ENCODE peak calls at places on chromosomes 1 and 21, in six cellular contexts. P, U, E, H, V and F are unnamed samples.

GRCh38 chr1:170590921-170591705 is 59.1 kb downstream of the GORAB start:
- DNase-seq in U (no peak), P (no peak), E (no peak), V (no peak), H (no peak), F (no peak)

GRCh38 chr1:115445090-115445489 is 107.0 kb upstream of the NGF start:
- DNase-seq in E (no peak), P (no peak), V (no peak), U (no peak), H (no peak), F (no peak)

GRCh38 chr1:27233677-27234053 is 767 bp upstream of the WDTC1 start:
- DNase-seq in P (no peak), V (no peak), H (no peak), U (no peak), E (no peak), F (no peak)

GRCh38 chr1:116508090-116508983 is 62.5 kb downstream of the CD58 start:
- DNase-seq in E (no peak), V (no peak), H (no peak), P (no peak), U (no peak), F (no peak)

GRCh38 chr1:172948457-172948856 is 102.3 kb downstream of the TNFSF18 start:
- DNase-seq in E (peak), U (no peak), P (no peak), V (no peak), H (no peak), F (no peak)

GRCh38 chr1:234561322-234561721 is 48.7 kb downstream of the IRF2BP2 start:
- DNase-seq in V (no peak), P (no peak), H (no peak), E (no peak), U (no peak), F (no peak)

GRCh38 chr1:36609241-36610027 is 126.7 kb upstream of the CSF3R start:
- DNase-seq in V (no peak), P (no peak), H (no peak), U (no peak), E (peak), F (peak)

GRCh38 chr1:152448095-152448494 is 34.0 kb upstream of the CRNN start:
- DNase-seq in P (no peak), H (no peak), U (no peak), V (no peak), E (no peak), F (peak)

GRCh38 chr1:201076036-201076435 is 36.2 kb downstream of the CACNA1S start:
- DNase-seq in E (no peak), U (no peak), V (no peak), H (no peak), P (no peak), F (no peak)

GRCh38 chr1:33036051-33036525 is 595 bp downstream of the AK2 start:
- DNase-seq in E (peak), U (no peak), H (no peak), P (no peak), V (no peak), F (no peak)

GRCh38 chr1:175840787-175841186 is 97.4 kb upstream of the TNR start:
- DNase-seq in P (no peak), V (no peak), U (no peak), E (no peak), H (no peak), F (no peak)

GRCh38 chr21:41779659-41780058 is 12.8 kb upstream of the RIPK4 start:
- DNase-seq in E (no peak), P (no peak), V (no peak), H (no peak), U (no peak), F (no peak)

GRCh38 chr1:74964508-74964907 is 169.7 kb upstream of the LHX8 start:
- DNase-seq in H (no peak), E (no peak), P (no peak), V (no peak), U (no peak), F (peak)

GRCh38 chr21:31425158-31425557 is 81.1 kb upstream of the TIAM1 start:
- DNase-seq in H (no peak), V (no peak), E (no peak), P (no peak), U (no peak), F (no peak)

GRCh38 chr1:40769815-40770214 is 13.8 kb upstream of the KCNQ4 start:
- DNase-seq in V (no peak), H (no peak), E (no peak), P (no peak), U (no peak), F (peak)

GRCh38 chr1:184242507-184242943 is 144.3 kb upstream of the C1orf21 start:
- DNase-seq in V (no peak), U (no peak), P (no peak), E (peak), H (no peak), F (no peak)

GRCh38 chr1:196594700-196595099 is 13.5 kb downstream of the KCNT2 start:
- DNase-seq in U (no peak), V (no peak), P (no peak), H (no peak), E (no peak), F (no peak)

GRCh38 chr1:221740941-221741363 is 937 bp downstream of the DUSP10 start:
- DNase-seq in E (peak), U (no peak), P (no peak), V (no peak), H (no peak), F (no peak)

GRCh38 chr1:94670273-94670672 is 128.7 kb upstream of the F3 start:
- DNase-seq in P (no peak), U (no peak), H (no peak), E (no peak), V (no peak), F (peak)

GRCh38 chr1:113768916-113769598 is 9.8 kb upstream of the PHTF1 start:
- DNase-seq in H (no peak), U (no peak), E (no peak), V (no peak), P (no peak), F (no peak)

GRCh38 chr1:44655609-44656008 is 18.7 kb downstream of the TMEM53 start:
- DNase-seq in H (no peak), P (no peak), E (no peak), U (peak), V (no peak), F (no peak)

GRCh38 chr1:56758135-56758534 is 61.1 kb downstream of the FYB2 start:
- DNase-seq in H (no peak), V (no peak), E (no peak), P (no peak), U (peak), F (no peak)

GRCh38 chr1:11355594-11356467 is 82.8 kb downstream of the UBIAD1 start:
- DNase-seq in E (no peak), V (no peak), H (no peak), U (no peak), P (no peak), F (peak)

GRCh38 chr1:215557504-215557903 is 9.6 kb upstream of the KCTD3 start:
- DNase-seq in P (no peak), U (no peak), H (no peak), E (no peak), V (no peak), F (no peak)

GRCh38 chr1:151611288-151611790 is 511 bp upstream of the SNX27 start:
- DNase-seq in H (no peak), U (peak), P (no peak), V (peak), E (peak), F (no peak)

GRCh38 chr1:209402697-209403096 is 180.8 kb upstream of the CAMK1G start:
- DNase-seq in V (no peak), E (no peak), H (no peak), U (no peak), P (no peak), F (no peak)

GRCh38 chr1:43530483-43531452 is at the start of gene PTPRF:
- DNase-seq in V (peak), U (no peak), E (peak), P (no peak), H (no peak), F (no peak)

GRCh38 chr1:167611983-167612382 is 18.0 kb upstream of the RCSD1 start:
- DNase-seq in V (no peak), U (no peak), E (no peak), P (no peak), H (no peak), F (no peak)

GRCh38 chr1:76959581-76959980 is 92.3 kb downstream of the ST6GALNAC5 start:
- DNase-seq in U (no peak), H (no peak), V (no peak), P (no peak), E (peak), F (no peak)

GRCh38 chr1:236808005-236808404 is 12.9 kb downstream of the MTR start:
- DNase-seq in E (no peak), U (no peak), V (no peak), H (no peak), P (no peak), F (no peak)

GRCh38 chr1:93995837-93996526 is 86.8 kb upstream of the GCLM start:
- DNase-seq in H (no peak), P (no peak), V (no peak), E (no peak), U (no peak), F (peak)

GRCh38 chr1:214546076-214546475 is 5.3 kb downstream of the PTPN14 start:
- DNase-seq in V (no peak), H (no peak), U (no peak), E (no peak), P (no peak), F (no peak)

GRCh38 chr1:156383023-156383422 is 14.0 kb downstream of the RHBG start:
- DNase-seq in E (peak), H (peak), P (peak), V (peak), U (peak), F (peak)

GRCh38 chr1:3501856-3502665 is 47.6 kb downstream of the ARHGEF16 start:
- DNase-seq in E (peak), U (peak), V (peak), H (no peak), P (peak), F (no peak)

GRCh38 chr1:202834771-202835547 is 24.2 kb downstream of the PCAT6 start:
- DNase-seq in E (no peak), V (no peak), P (no peak), H (no peak), U (no peak), F (peak)

GRCh38 chr1:8095584-8095983 is 69.5 kb upstream of the ERRFI1 start:
- DNase-seq in V (no peak), U (no peak), P (no peak), H (no peak), E (no peak), F (no peak)

GRCh38 chr1:231338270-231339128 is at the start of gene SPRTN:
- DNase-seq in P (no peak), V (no peak), E (peak), H (no peak), U (no peak), F (no peak)

GRCh38 chr1:154955039-154955717 is 721 bp downstream of the PBXIP1 start:
- DNase-seq in H (peak), E (peak), V (no peak), P (peak), U (peak), F (peak)

GRCh38 chr1:154954541-154954940 is 1.4 kb downstream of the PBXIP1 start:
- DNase-seq in P (no peak), V (no peak), U (no peak), E (no peak), H (no peak), F (no peak)

GRCh38 chr1:154951901-154952657 is 3.8 kb downstream of the PBXIP1 start:
- DNase-seq in E (no peak), U (peak), V (no peak), H (peak), P (peak), F (no peak)

GRCh38 chr1:154952664-154953063 is 3.2 kb downstream of the PBXIP1 start:
- DNase-seq in P (peak), V (no peak), H (no peak), E (no peak), U (no peak), F (no peak)

GRCh38 chr1:154953611-154954038 is 2.3 kb downstream of the PBXIP1 start:
- DNase-seq in V (no peak), E (no peak), U (no peak), P (peak), H (no peak), F (no peak)
- H3K4me3 ChIP-seq in V (no peak), E (no peak), U (peak), P (no peak), H (peak), F (no peak)

GRCh38 chr1:87684194-87684593 is 355.5 kb downstream of the LMO4 start:
- DNase-seq in P (no peak), E (peak), V (no peak), H (no peak), U (no peak), F (no peak)
- H3K4me3 ChIP-seq in P (peak), E (peak), V (peak), H (no peak), U (peak), F (no peak)

DNA sequence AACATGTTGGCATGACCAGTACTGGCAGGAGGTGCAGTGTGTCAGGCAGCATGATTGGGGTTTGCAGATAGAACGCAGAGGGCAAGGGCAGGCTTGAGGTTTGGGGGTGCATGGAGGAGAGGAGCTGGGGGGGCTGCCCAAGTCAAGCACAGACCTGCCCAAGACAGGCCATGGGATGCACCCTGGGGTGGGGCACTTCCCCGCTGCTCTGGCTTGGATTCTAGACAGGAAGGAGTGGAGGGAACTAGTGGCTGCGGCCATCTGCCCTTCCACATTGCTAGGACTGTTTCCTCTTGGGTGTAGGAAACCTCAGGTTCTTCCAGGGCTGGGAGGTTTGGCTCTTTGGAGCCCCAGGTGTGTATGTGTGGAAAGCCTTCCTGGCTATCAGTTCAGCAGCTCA is 3.0 kb downstream of the PDXK start:
- DNase-seq in H (no peak), E (no peak), U (no peak), V (no peak), P (peak), F (no peak)
- H3K4me3 ChIP-seq in H (no peak), E (no peak), U (no peak), V (peak), P (no peak), F (no peak)

DNA sequence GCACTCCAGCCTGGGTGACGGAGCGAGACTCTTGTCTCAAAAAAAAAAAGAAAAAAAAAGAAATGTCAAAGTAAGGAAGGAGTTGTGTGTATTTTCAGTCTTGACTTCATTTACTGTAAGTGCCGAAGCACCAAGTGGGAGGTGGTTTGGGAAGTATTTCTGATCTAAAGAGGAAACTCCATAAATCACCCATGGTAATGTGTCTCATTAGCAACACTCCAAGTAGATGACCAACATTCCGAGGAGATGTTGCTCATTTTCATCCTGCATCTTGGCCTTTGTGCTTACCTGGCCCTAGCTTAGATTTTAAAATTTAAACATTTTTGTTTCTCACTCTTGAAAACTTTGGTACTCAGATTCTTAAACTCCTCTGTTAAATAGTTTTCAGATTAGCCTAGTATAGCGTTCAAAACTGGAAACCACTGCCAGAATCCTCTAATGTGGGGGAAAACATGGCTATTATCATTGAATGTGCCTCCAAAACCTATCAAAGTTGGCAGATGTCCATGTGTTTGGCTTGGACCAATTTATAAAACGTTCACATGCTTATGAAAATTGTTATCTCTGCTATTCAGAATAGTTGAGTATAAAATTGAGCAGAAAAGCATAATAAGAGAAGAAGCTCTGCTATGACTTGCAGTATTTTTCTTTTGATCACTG is 110.4 kb downstream of the NFIA start:
- DNase-seq in H (no peak), U (no peak), E (no peak), P (no peak), V (no peak), F (no peak)
- H3K4me3 ChIP-seq in H (no peak), U (no peak), E (no peak), P (no peak), V (no peak), F (no peak)

GRCh38 chr1:50710099-50710498 is 250.0 kb downstream of the FAF1 start:
- DNase-seq in P (no peak), V (no peak), U (no peak), H (no peak), E (no peak), F (no peak)
- H3K4me3 ChIP-seq in P (no peak), V (no peak), U (no peak), H (no peak), E (no peak), F (no peak)

DNA sequence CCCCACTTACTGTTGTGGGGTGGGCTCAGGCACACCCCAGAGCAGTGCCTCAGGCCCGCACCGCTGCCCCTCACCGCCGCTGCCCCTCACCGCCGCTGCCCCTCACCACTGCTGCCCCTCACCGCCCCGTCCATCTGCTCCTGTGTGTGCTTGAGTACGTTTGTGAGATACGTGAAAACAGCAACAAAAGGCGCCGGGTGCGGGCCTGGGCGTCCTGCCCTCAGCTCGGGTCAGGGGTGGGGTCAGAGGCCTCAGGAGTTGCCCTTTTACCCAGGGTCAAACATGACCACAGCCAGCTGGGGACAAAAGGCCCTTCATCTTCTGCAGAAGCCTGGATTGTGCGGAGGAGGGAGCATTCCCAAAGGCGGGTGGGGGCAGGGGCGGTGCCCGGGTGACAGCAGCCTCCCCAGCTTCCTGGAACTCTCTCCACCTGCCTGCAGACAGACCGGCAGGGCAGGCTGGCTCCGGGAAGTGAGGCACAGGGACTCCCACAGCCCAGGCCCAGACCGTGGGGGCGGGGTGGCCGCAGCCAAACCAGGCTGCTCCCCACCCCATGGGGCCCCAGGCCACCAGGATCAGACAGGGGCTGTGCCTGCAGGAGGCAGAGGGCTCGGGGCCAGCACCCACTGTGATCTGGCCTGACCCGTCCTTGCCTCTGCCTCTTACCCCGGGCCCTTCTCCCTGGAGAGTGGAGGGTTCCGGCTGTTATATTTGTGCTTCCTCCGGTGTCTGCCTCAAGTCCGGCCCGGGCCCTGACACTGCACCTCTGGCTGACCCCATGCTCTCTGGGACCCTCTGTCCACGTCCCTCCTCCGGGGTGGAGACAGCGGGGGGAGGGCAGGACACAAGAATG is 2.3 kb upstream of the VWA1 start:
- DNase-seq in U (peak), P (peak), E (no peak), V (peak), H (no peak), F (no peak)
- H3K4me3 ChIP-seq in U (peak), P (peak), E (no peak), V (peak), H (no peak), F (no peak)

DNA sequence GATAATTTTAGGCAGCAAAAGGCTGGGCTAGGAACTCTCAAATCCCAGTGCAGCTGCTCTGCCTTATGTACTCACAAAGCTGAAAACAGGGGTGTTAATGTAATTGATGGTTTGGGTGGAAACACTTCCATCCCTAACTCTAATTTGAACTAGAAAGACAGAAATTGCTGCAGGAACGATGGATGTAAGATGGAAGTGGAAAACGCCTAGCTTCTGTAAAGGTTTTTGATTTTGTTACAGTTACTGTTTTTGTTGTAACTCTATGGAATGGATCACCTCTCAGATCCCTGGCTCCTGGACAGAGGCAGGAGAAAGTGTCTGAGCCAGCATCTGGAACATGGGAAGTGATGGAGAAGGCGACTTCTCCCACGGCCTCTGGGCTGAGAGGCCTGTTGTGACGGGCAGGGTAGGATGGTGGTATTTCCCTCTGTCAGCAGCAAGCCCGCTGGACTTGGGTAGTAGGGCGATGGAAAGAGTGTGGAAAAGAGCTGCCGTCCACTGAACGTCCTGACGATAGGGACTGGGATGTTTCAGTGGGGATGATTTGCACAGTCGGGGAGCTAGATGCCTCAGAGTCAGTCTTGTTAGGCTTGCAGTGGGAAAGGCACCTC is 1.6 kb downstream of the TRAF5 start:
- DNase-seq in P (no peak), H (no peak), E (no peak), U (no peak), V (no peak), F (no peak)
- H3K4me3 ChIP-seq in P (peak), H (peak), E (no peak), U (peak), V (peak), F (peak)

DNA sequence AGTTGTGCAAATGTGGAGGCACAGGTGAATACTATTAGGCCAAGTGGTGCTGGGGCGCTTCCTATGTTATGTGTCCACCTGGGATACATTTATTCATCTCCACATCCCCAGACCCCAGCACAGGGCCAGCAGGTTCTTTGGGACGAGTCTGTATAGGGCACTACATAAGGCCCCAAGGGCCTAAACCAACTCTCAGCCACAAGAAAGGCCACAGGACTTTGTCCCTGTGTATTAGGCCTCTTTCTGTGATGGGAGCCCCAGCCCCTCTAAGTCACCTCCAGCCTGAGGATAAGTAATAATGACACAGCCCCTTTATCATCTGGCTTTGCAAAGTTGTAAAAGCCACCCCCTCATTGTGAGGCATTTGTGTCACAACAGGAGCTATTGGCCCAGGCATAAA is 79.2 kb upstream of the CD1D start:
- DNase-seq in E (peak), V (no peak), H (no peak), U (no peak), P (no peak), F (no peak)
- H3K4me3 ChIP-seq in E (no peak), V (no peak), H (no peak), U (no peak), P (no peak), F (no peak)